ENCODE peak calls at places on chromosome 22, in ten cellular contexts. S is stimulated activated CD8-positive, alpha-beta memory T cell treated with anti-CD3 and anti-CD28 coated beads, Interleukin-4, amount 100 ng/mL, for 4 hours; N is psoas muscle; B is EL; I is GF-D8; K is foreskin fibroblast; R is NAMALWA; Y is T follicular helper cell; F is NCI-H2029 treated with DMSO at 0.1 percent for 48 hours; L is stimulated activated CD4-positive, alpha-beta T cell treated with anti-CD3 and anti-CD28 coated beads, Interleukin-1b, Interleukin-23, amount 100 ng/mL, for 1 hour. C is an unnamed sample.

GRCh38 chr22:28012811-28013460 is 93.9 kb upstream of the PITPNB start:
- DNase-seq in S (no peak), N (peak; percentile 26), B (no peak), I (no peak), K (no peak), R (no peak), Y (no peak), F (peak; percentile 49), L (no peak), C (no peak)

GRCh38 chr22:17597217-17597616 is 31.3 kb downstream of the ATP6V1E1 start:
- DNase-seq in S (no peak), N (no peak), B (peak; percentile 40), I (no peak), K (no peak), R (no peak), Y (no peak), F (no peak), L (no peak), C (no peak)

GRCh38 chr22:36281726-36282077 is 28.8 kb downstream of the APOL1 start:
- DNase-seq in S (no peak), N (no peak), B (no peak), I (no peak), K (no peak), R (no peak), Y (no peak), F (no peak), L (no peak), C (no peak)

GRCh38 chr22:40114411-40114810 is 63.3 kb upstream of the TNRC6B start:
- DNase-seq in S (no peak), N (no peak), B (no peak), I (no peak), K (no peak), R (no peak), Y (no peak), F (no peak), L (no peak), C (no peak)

GRCh38 chr22:45503071-45503815 is 560 bp downstream of the FBLN1 start:
- DNase-seq in S (no peak), N (no peak), B (peak; percentile 20), I (no peak), K (no peak), R (no peak), Y (no peak), F (no peak), L (no peak), C (no peak)

GRCh38 chr22:29509298-29509697 is 29.3 kb downstream of the NEFH start:
- DNase-seq in S (no peak), N (no peak), B (no peak), I (no peak), K (no peak), R (no peak), Y (no peak), F (no peak), L (no peak), C (no peak)

GRCh38 chr22:41833369-41834004 is 582 bp downstream of the SREBF2 start:
- DNase-seq in S (no peak), N (peak; percentile 73), B (peak; percentile 37), I (no peak), K (peak; percentile 22), R (peak; percentile 48), Y (peak; percentile 24), F (no peak), L (no peak), C (no peak)

GRCh38 chr22:20750461-20751184 is 23.3 kb upstream of the SERPIND1 start:
- DNase-seq in S (no peak), N (peak; percentile 89), B (peak; percentile 85), I (no peak), K (peak; percentile 73), R (peak; percentile 28), Y (no peak), F (peak; percentile 69), L (no peak), C (peak; percentile 94)

GRCh38 chr22:40582063-40582462 is 54.5 kb downstream of the MRTFA start:
- DNase-seq in S (no peak), N (no peak), B (no peak), I (no peak), K (no peak), R (no peak), Y (no peak), F (no peak), L (no peak), C (no peak)

GRCh38 chr22:40975346-40975745 is 24.2 kb downstream of the RBX1 start:
- DNase-seq in S (no peak), N (no peak), B (no peak), I (no peak), K (peak; percentile 18), R (no peak), Y (no peak), F (no peak), L (no peak), C (no peak)

GRCh38 chr22:47616396-47617020 is 854.1 kb downstream of the TBC1D22A start:
- DNase-seq in S (no peak), N (no peak), B (no peak), I (no peak), K (no peak), R (no peak), Y (no peak), F (no peak), L (no peak), C (no peak)

GRCh38 chr22:49326558-49326957 is 501.1 kb downstream of the BRD1 start:
- DNase-seq in S (no peak), N (no peak), B (no peak), I (no peak), K (no peak), R (no peak), Y (no peak), F (no peak), L (no peak), C (no peak)